ENCODE peak calls at places on chromosomes 1 and 21, in four cellular contexts. O is fibroblast of lung, H is tibial artery, N is IMR-90. Y is an unnamed sample.

GRCh38 chr1:202794049-202794725 is 14.0 kb downstream of the KDM5B start:
- DNase-seq in H (no peak), N (no peak), O (no peak), Y (no peak)

GRCh38 chr1:185156854-185157598 is at the start of the genes SWT1 and TRMT1L:
- DNase-seq in H (peak), N (peak), O (peak), Y (peak)

GRCh38 chr1:70315782-70316181 is 38.7 kb downstream of the ANKRD13C start:
- DNase-seq in H (no peak), O (no peak), N (no peak), Y (no peak)

GRCh38 chr1:93828437-93828756 is 50.6 kb downstream of the DNTTIP2 start:
- DNase-seq in N (no peak), H (no peak), O (no peak), Y (no peak)

GRCh38 chr1:198771562-198772153 is 132.8 kb downstream of the PTPRC start:
- DNase-seq in H (no peak), O (peak), N (peak), Y (peak)

GRCh38 chr1:35790670-35791069 is 17.1 kb upstream of the AGO4 start:
- DNase-seq in H (no peak), O (no peak), N (no peak), Y (no peak)

GRCh38 chr1:234875328-234875952 is 253.2 kb downstream of the TOMM20 start:
- DNase-seq in O (no peak), H (no peak), N (no peak), Y (no peak)

GRCh38 chr21:29943885-29944284 is 4.1 kb upstream of the GRIK1 start:
- DNase-seq in H (no peak), O (no peak), N (no peak), Y (peak)

GRCh38 chr1:236303675-236304074 is 21.9 kb upstream of the ERO1B start:
- DNase-seq in N (no peak), O (no peak), H (no peak), Y (no peak)

GRCh38 chr1:85578321-85579295 is 2.0 kb upstream of the CCN1 start:
- DNase-seq in N (peak), O (peak), H (no peak), Y (no peak)

GRCh38 chr1:202498542-202498941 is 150.0 kb downstream of the PPP1R12B start:
- DNase-seq in N (peak), O (no peak), H (no peak), Y (no peak)

GRCh38 chr1:67824771-67825170 is 8.5 kb downstream of the GNG12 start:
- DNase-seq in N (no peak), O (no peak), H (no peak), Y (no peak)

GRCh38 chr1:15966081-15966955 is 9.6 kb downstream of the ZBTB17 start:
- DNase-seq in O (peak), H (peak), N (peak), Y (no peak)

GRCh38 chr1:91830242-91831131 is 55.5 kb downstream of the TGFBR3 start:
- DNase-seq in O (peak), H (peak), N (peak), Y (no peak)

GRCh38 chr1:94675373-94675772 is 133.8 kb upstream of the F3 start:
- DNase-seq in N (peak), O (peak), H (no peak), Y (no peak)

GRCh38 chr1:40267767-40268187 is 9.7 kb downstream of the ZMPSTE24 start:
- DNase-seq in O (peak), H (no peak), N (peak), Y (no peak)

GRCh38 chr1:93641527-93641926 is 40.1 kb downstream of the BCAR3 start:
- DNase-seq in N (peak), O (peak), H (no peak), Y (no peak)

GRCh38 chr1:108570128-108570527 is 10.2 kb downstream of the EEIG2 start:
- DNase-seq in H (no peak), O (no peak), N (peak), Y (no peak)

GRCh38 chr1:205077934-205078311 is 6.3 kb downstream of the TMEM81 start:
- DNase-seq in N (no peak), O (no peak), H (no peak), Y (no peak)

GRCh38 chr1:17369466-17369865 is 2.5 kb upstream of the PADI6 start:
- DNase-seq in N (peak), O (peak), H (no peak), Y (no peak)

GRCh38 chr1:156489166-156489934 is 11.2 kb downstream of the MEF2D start:
- DNase-seq in H (no peak), O (no peak), N (peak), Y (no peak)

DNA sequence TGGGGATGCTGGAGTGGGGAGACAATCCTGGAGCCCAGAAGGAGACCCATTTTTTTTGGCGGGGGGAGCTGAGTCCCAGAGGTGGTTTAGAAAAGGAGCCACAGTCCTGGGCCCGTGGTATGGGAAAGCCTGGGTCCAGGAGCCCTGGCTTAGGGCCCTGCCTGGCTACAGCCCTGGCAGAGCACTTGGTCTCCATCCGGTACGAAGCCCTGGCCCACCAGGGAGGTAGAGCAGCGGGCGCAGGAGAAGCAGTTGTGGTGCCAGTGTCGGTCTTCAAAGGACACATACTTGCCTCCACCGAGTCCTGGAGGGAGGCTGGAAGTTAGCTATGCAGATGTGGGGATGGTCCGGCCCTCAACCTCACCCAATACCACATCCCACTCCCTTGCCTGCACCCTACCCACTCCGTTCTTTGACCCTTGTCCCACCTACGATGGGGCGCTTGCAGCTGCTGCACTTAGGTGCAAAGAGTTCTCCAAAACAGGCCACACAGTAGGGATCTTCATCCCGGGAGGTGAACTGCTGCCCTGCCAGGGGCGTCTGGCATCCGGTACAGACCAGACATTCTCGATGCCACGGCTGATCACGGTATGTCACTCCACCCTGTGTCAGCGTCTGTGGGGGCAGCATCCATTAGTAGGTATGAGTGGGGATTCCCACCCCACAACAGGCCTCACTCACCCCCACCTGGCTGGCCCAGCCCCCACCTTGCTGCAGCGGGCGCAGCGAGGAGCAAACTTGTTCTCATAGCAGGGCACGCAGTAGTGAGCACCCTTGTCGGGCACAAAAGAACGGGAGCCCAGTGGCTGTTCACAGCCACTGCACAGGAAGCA is 7.7 kb upstream of the SF3A3 start:
- DNase-seq in H (peak), O (no peak), N (no peak), Y (no peak)
- TF ChIP-seq CTCF in H (no peak), O (no peak), N (no peak), Y (no peak)

GRCh38 chr1:212486591-212486963 is 53.9 kb downstream of the NENF start:
- DNase-seq in N (no peak), H (no peak), O (no peak), Y (no peak)

GRCh38 chr1:212485218-212485609 is 52.5 kb downstream of the NENF start:
- DNase-seq in O (no peak), N (no peak), H (no peak), Y (no peak)

GRCh38 chr1:212487286-212487685 is 54.6 kb downstream of the NENF start:
- DNase-seq in N (no peak), H (no peak), O (no peak), Y (no peak)

GRCh38 chr1:212487774-212488435 is 55.2 kb downstream of the NENF start:
- DNase-seq in H (no peak), O (no peak), N (no peak), Y (no peak)

DNA sequence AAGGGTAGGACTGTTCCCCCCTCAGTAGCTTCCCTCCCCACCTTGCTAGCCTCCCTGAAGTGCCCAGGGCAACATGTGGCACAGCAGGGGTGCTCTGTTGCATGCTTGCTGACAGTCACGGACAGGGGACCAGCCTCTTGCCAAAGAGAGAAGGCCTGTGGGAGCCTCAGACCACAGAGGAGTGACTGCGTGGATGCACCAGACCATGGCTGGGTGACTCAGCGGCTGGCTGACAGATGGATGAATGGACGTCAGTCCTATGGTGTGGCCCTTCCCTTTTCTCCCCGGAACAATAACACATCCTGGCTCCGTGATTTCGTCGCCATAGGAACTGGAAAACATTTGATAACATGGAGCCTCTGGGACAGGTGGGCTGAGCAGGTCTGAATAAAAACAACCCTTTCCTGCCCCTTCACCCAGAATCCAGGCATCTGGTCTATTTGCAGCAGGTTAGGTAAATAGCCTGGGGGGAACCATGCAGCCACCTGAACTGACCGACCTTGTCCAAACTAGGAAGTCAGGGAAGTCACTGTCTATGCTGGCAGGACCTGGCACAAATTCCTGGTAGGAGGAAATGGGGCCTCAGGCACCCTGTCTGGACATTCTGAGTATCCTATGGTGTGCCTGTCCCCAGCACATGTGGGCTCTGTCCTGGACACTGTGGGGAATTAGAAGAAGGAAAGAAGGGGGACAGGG is 53.3 kb downstream of the NENF start:
- DNase-seq in H (peak), N (peak), O (peak), Y (peak)
- TF ChIP-seq CTCF in H (no peak), N (no peak), O (no peak), Y (no peak)

GRCh38 chr1:167136191-167136614 is 42.3 kb downstream of the STYXL2 start:
- DNase-seq in N (peak), H (peak), O (peak), Y (no peak)

GRCh38 chr1:167132306-167133010 is 38.6 kb downstream of the STYXL2 start:
- DNase-seq in H (no peak), N (no peak), O (no peak), Y (no peak)

GRCh38 chr1:167138703-167139102 is 44.8 kb downstream of the STYXL2 start:
- DNase-seq in O (no peak), N (no peak), H (no peak), Y (no peak)

GRCh38 chr1:167137285-167138192 is 43.7 kb downstream of the STYXL2 start:
- DNase-seq in H (no peak), N (no peak), O (no peak), Y (no peak)

GRCh38 chr1:167135281-167135840 is 41.5 kb downstream of the STYXL2 start:
- DNase-seq in H (no peak), N (no peak), O (no peak), Y (no peak)
- TF ChIP-seq CTCF in H (no peak), N (no peak), O (no peak), Y (no peak)

GRCh38 chr1:153615406-153615805 is 719 bp downstream of the S100A14 start:
- DNase-seq in H (no peak), O (no peak), N (no peak), Y (no peak)

GRCh38 chr1:153616885-153617428 is 832 bp upstream of the S100A14 start:
- DNase-seq in O (no peak), H (no peak), N (no peak), Y (no peak)

GRCh38 chr1:153616144-153616884 is at the start of gene S100A14:
- DNase-seq in O (no peak), N (no peak), H (no peak), Y (no peak)

GRCh38 chr1:153619171-153619570 is 3.0 kb upstream of the S100A14 start:
- DNase-seq in H (no peak), O (no peak), N (no peak), Y (no peak)

GRCh38 chr1:153617677-153618076 is 1.6 kb upstream of the S100A14 start:
- DNase-seq in O (no peak), N (no peak), H (peak), Y (peak)
- TF ChIP-seq CTCF in O (peak), N (peak), H (no peak), Y (no peak)

GRCh38 chr1:24960071-24960801 is 30.2 kb upstream of the RUNX3 start:
- DNase-seq in N (no peak), O (no peak), H (no peak), Y (no peak)

GRCh38 chr1:24963099-24963872 is 33.2 kb upstream of the RUNX3 start:
- DNase-seq in O (no peak), N (no peak), H (no peak), Y (no peak)

GRCh38 chr1:24961334-24961733 is 31.3 kb upstream of the RUNX3 start:
- DNase-seq in H (no peak), N (no peak), O (no peak), Y (no peak)

GRCh38 chr1:24963943-24964677 is 34.0 kb upstream of the RUNX3 start:
- DNase-seq in H (no peak), O (peak), N (no peak), Y (no peak)

DNA sequence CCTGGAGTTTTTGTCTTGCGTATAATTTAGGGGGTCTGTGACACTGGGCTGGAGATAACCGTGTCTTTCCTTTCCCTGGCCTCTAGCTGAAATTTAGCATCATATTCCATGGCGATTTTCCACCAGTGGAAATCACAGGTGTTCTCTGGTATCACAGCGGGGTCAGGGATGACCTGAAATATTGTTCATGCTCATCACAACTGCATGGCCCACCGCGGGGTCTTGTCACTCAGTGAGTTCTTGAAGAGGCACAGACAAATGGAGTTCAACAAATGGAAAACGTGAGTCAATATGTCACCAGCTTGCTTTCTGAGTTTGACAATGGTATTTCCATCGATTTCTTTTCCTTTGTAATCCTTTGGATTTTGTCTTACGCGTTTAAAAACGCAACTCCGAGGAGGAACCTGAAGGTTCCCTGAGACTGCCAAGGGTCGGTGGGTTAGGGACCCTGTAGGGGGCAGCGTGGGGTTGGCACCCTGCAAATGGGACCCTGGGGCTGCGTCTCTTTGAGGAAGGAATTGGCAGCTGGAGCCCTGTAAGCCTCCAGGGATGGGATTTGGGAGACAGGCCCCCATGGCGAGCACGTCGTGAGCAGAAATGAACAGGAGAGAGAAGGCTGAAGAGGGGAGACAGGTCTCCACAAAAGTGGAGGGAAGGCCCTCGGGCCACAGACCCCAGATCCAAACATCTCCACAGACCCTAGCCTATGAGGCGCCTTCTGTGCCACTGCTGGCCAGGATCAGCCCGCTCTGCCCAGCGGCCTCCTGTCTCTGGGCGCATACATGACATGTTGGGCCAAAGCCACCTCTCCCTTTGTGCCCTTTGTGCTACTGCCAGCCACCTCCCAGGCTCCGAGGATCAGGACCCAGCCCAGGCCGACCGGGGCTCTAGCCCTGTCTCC is 32.1 kb upstream of the RUNX3 start:
- DNase-seq in H (no peak), N (no peak), O (no peak), Y (peak)
- TF ChIP-seq CTCF in H (no peak), N (no peak), O (no peak), Y (peak)

GRCh38 chr1:154742586-154742985 is 127.5 kb downstream of the KCNN3 start:
- DNase-seq in O (no peak), N (no peak), H (no peak), Y (no peak)

GRCh38 chr1:154741327-154741726 is 128.8 kb downstream of the KCNN3 start:
- DNase-seq in H (no peak), O (peak), N (peak), Y (no peak)

GRCh38 chr1:154739654-154740053 is 130.4 kb downstream of the KCNN3 start:
- DNase-seq in O (no peak), N (no peak), H (no peak), Y (no peak)

GRCh38 chr1:154743536-154744036 is 126.5 kb downstream of the KCNN3 start:
- DNase-seq in O (no peak), H (no peak), N (no peak), Y (no peak)

GRCh38 chr1:154741747-154742495 is 128.2 kb downstream of the KCNN3 start:
- DNase-seq in O (peak), N (no peak), H (no peak), Y (peak)
- TF ChIP-seq CTCF in O (no peak), N (no peak), H (no peak), Y (peak)

GRCh38 chr1:59159557-59160203 is 137.2 kb upstream of the FGGY start:
- DNase-seq in N (no peak), O (no peak), H (no peak), Y (no peak)
- TF ChIP-seq CTCF in N (no peak), O (no peak), H (no peak), Y (no peak)

DNA sequence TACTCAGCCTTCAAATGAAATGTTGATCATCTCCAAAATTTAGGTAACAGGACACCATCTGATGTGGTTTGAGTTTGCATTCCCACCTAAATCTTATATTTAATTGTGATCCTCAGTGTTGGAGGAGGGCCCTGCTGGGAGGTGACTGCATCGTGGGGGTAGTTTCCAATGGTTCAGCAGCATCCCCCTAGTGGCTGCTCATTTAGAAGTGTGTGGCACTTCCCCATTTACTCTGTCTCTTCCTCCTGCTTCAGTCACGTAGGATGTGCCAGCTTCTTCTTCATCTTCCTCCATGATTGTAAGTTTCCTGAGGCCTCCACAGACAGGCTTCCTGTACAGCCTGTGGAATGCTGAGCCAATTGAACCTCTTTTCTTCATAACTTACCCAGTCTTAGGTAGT is 731.2 kb downstream of the USP25 start:
- DNase-seq in O (no peak), N (no peak), H (no peak), Y (no peak)
- TF ChIP-seq CTCF in O (no peak), N (no peak), H (no peak), Y (no peak)

DNA sequence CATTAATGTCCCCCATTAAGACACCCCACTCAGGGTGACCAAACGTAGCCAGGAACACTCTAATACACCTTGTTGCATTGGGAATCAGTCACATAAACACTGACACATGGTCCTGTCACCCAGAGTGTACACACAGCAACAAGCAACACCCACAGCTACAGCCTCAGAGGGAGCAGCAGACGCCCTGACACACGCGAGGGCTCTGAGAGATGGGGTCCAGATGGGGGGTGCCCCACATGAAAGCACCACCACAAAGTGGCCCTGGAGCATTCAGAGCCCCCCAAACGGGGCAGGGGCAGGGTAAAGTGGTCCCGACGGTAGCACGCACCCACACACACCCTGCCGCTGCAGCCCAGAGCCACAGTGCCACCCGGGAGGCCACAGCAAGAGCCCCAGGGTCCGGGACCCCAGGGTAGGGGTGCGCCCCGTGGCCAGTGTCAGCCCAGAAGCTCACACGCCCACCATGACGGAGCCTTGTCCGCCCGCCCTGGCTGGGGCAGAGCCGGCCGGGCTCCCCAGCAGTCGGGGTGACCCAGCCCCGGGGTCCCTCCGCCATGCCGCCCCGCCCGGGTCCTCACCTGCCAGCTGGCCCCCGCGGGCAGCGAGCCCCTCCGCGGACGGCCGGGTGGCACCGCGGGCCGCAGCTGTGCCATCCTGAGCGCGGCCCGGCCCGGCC is 47.3 kb downstream of the RAP1GAP start:
- DNase-seq in H (no peak), N (no peak), O (no peak), Y (no peak)
- TF ChIP-seq CTCF in H (no peak), N (no peak), O (no peak), Y (no peak)